ENCODE peak calls at places on chromosomes 3 and 15, in six cellular contexts. A, V, T, G, M and O are unnamed samples.

GRCh38 chr3:149547954-149548728 is 73.6 kb downstream of the TM4SF4 start:
- DNase-seq in T (no peak), V (peak), M (peak), G (peak), A (peak), O (no peak)

GRCh38 chr3:189392969-189393368 is 221.2 kb downstream of the TPRG1 start:
- DNase-seq in V (no peak), A (no peak), M (peak), G (no peak), T (peak), O (no peak)

GRCh38 chr15:34336947-34337556 is 529 bp downstream of the SLC12A6 start:
- DNase-seq in V (no peak), M (no peak), T (peak), A (no peak), G (peak), O (no peak)

GRCh38 chr15:85073556-85074194 is 92.0 kb downstream of the PDE8A start:
- DNase-seq in A (no peak), M (peak), G (no peak), V (no peak), T (no peak), O (no peak)

GRCh38 chr3:66851894-66852613 is 146.1 kb upstream of the KBTBD8 start:
- DNase-seq in T (no peak), V (no peak), A (no peak), M (peak), G (no peak), O (no peak)

GRCh38 chr3:88640581-88640980 is 466.8 kb upstream of the EPHA3 start:
- DNase-seq in T (no peak), M (peak), G (no peak), V (no peak), A (no peak), O (no peak)

GRCh38 chr3:23206371-23206770 is 3.2 kb downstream of the UBE2E2 start:
- DNase-seq in T (no peak), M (no peak), V (no peak), G (no peak), A (no peak), O (no peak)

GRCh38 chr3:14581334-14582072 is 41.4 kb upstream of the GRIP2 start:
- DNase-seq in M (no peak), V (no peak), T (no peak), G (no peak), A (no peak), O (no peak)

GRCh38 chr3:121914081-121914998 is 20.1 kb downstream of the SLC15A2 start:
- DNase-seq in T (no peak), G (peak), A (no peak), M (no peak), V (no peak), O (no peak)

GRCh38 chr15:25177955-25178801 is 223.4 kb downstream of the SNRPN start:
- DNase-seq in T (no peak), V (peak), M (no peak), A (no peak), G (peak), O (no peak)

GRCh38 chr15:31197497-31198414 is 96.2 kb upstream of the TRPM1 start:
- DNase-seq in A (no peak), G (no peak), T (no peak), V (no peak), M (peak), O (no peak)

GRCh38 chr3:59775106-59775505 is 725.3 kb upstream of the CFAP20DC start:
- DNase-seq in M (peak), T (no peak), V (no peak), A (no peak), G (no peak), O (no peak)

GRCh38 chr3:141183606-141184005 is 48.0 kb upstream of the PXYLP1 start:
- DNase-seq in A (no peak), G (no peak), V (no peak), M (no peak), T (no peak), O (no peak)

GRCh38 chr3:5231536-5231935 is 44.0 kb downstream of the EDEM1 start:
- DNase-seq in M (no peak), V (no peak), T (no peak), A (no peak), G (no peak), O (no peak)

GRCh38 chr3:49675912-49676311 is 1.8 kb downstream of the APEH start:
- DNase-seq in G (peak), T (no peak), A (no peak), V (no peak), M (no peak), O (no peak)

GRCh38 chr15:39747326-39747725 is 35.3 kb downstream of the FSIP1 start:
- DNase-seq in G (no peak), A (no peak), T (no peak), V (no peak), M (peak), O (no peak)

GRCh38 chr15:68258684-68259083 is 18.9 kb upstream of the FEM1B start:
- DNase-seq in G (peak), A (peak), T (no peak), M (no peak), V (no peak), O (no peak)

GRCh38 chr3:11671648-11672100 is 28.0 kb upstream of the VGLL4 start:
- DNase-seq in G (no peak), A (no peak), T (peak), V (no peak), M (peak), O (no peak)

GRCh38 chr3:46276497-46277099 is 34.3 kb downstream of the CCR3 start:
- DNase-seq in M (no peak), V (no peak), G (peak), A (no peak), T (peak), O (no peak)

GRCh38 chr3:160929595-160929994 is 173.6 kb downstream of the PPM1L start:
- DNase-seq in G (peak), V (no peak), T (no peak), M (peak), A (peak), O (peak)

GRCh38 chr3:47337656-47338055 is 43.2 kb upstream of the PTPN23 start:
- DNase-seq in M (no peak), T (no peak), A (no peak), G (no peak), V (no peak), O (no peak)

GRCh38 chr15:90059208-90059985 is 42.9 kb downstream of the IDH2 start:
- DNase-seq in M (no peak), V (peak), T (peak), A (peak), G (peak), O (peak)

GRCh38 chr15:50996641-50997040 is 88.2 kb downstream of the AP4E1 start:
- DNase-seq in M (peak), T (no peak), A (no peak), V (no peak), G (no peak), O (no peak)

GRCh38 chr15:55170361-55170760 is 26.4 kb downstream of the RSL24D1 start:
- DNase-seq in V (no peak), T (no peak), A (no peak), M (no peak), G (no peak), O (no peak)

GRCh38 chr15:69086427-69087205 is 72.1 kb downstream of the NOX5 start:
- DNase-seq in M (no peak), V (no peak), T (no peak), A (no peak), G (no peak), O (no peak)

GRCh38 chr3:172285844-172286243 is 162.4 kb downstream of the GHSR start:
- DNase-seq in M (peak), A (no peak), G (no peak), V (no peak), T (no peak), O (no peak)

GRCh38 chr3:63609834-63610233 is 42.6 kb upstream of the SNTN start:
- DNase-seq in T (no peak), G (no peak), A (no peak), M (no peak), V (no peak), O (no peak)

GRCh38 chr15:40873625-40874561 is at the start of gene RHOV:
- DNase-seq in A (no peak), M (peak), G (peak), T (peak), V (peak), O (peak)

GRCh38 chr15:43969802-43970375 is 143.1 kb downstream of the WDR76 start:
- DNase-seq in T (no peak), A (no peak), V (no peak), M (no peak), G (no peak), O (no peak)

GRCh38 chr15:100808691-100809090 is 70.9 kb upstream of the ALDH1A3 start:
- DNase-seq in G (no peak), A (no peak), M (no peak), T (no peak), V (no peak), O (no peak)

GRCh38 chr3:186318135-186318534 is 43.9 kb downstream of the DGKG start:
- DNase-seq in G (no peak), T (no peak), M (peak), V (no peak), A (no peak), O (no peak)

GRCh38 chr3:149576071-149576564 is 81.7 kb downstream of the WWTR1 start:
- DNase-seq in V (no peak), A (no peak), T (peak), G (no peak), M (peak), O (no peak)

GRCh38 chr3:56193531-56193930 is 274.7 kb downstream of the ERC2 start:
- DNase-seq in A (no peak), G (no peak), V (no peak), T (no peak), M (no peak), O (no peak)

GRCh38 chr15:65824031-65824743 is 32.1 kb upstream of the DENND4A start:
- DNase-seq in V (no peak), M (peak), A (no peak), T (peak), G (no peak), O (no peak)

GRCh38 chr3:173977747-173978146 is 580.2 kb downstream of the NLGN1 start:
- DNase-seq in M (peak), G (no peak), V (no peak), A (no peak), T (no peak), O (no peak)

GRCh38 chr3:58528629-58529028 is 8.4 kb downstream of the ACOX2 start:
- DNase-seq in T (no peak), A (no peak), V (peak), G (peak), M (peak), O (no peak)

GRCh38 chr3:169171739-169172138 is 491.8 kb downstream of the MECOM start:
- DNase-seq in T (no peak), M (no peak), V (no peak), A (no peak), G (no peak), O (no peak)

GRCh38 chr3:125644036-125645025 is 49.0 kb upstream of the OSBPL11 start:
- DNase-seq in V (no peak), G (peak), A (peak), M (no peak), T (peak), O (peak)

GRCh38 chr3:125641901-125642300 is 46.6 kb upstream of the OSBPL11 start:
- DNase-seq in A (no peak), V (no peak), M (no peak), T (no peak), G (no peak), O (no peak)

GRCh38 chr3:125647318-125648014 is 52.2 kb upstream of the OSBPL11 start:
- DNase-seq in M (no peak), V (peak), T (peak), A (no peak), G (no peak), O (no peak)

GRCh38 chr3:125645613-125646012 is 50.3 kb upstream of the OSBPL11 start:
- DNase-seq in G (no peak), V (no peak), M (no peak), A (no peak), T (no peak), O (no peak)

DNA sequence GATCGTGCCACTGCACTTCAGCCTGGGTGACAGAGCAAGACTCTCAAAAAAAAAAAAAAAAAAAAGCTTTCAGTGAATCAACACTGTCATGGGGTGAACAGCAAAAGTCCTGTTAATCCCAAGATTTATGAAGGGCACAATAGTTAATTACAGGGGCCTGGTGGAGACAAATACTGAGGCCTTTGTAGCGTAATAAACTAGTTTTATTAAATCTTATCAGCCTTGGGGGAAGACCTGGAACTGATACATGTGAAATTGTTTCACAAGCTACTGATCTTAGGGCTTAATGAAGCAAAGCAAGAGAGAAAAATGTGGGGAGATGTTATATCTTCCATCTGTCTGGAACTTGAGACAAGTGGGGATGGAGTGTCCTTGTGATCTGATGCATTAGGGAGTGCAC is 47.8 kb upstream of the OSBPL11 start:
- DNase-seq in A (no peak), V (no peak), M (no peak), T (no peak), G (no peak), O (no peak)
- H3K27ac ChIP-seq in A (no peak), V (no peak), M (no peak), T (no peak), G (no peak), O (no peak)

DNA sequence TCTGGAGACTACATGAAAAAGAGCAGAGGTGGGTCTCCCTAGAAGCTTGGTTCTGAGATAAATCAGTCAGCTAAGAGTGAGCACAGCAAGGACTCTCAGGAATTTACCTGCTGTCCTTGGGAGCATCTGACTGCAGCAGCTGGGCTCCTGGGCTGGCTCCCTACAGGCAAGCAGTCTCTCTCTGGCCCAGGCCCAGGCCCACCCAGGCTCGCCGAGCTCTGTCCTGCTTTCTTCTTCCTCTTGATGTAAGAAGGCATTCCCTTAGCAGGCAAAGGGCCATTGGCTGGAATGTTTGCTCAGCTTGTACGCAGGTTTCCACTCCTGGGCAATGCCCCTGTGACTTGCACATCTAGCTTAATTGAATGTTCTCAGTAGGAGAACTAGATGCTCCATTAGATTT is 4.3 kb upstream of the RBP2 start:
- DNase-seq in V (no peak), M (no peak), T (no peak), G (no peak), A (no peak), O (no peak)
- H3K27ac ChIP-seq in V (no peak), M (no peak), T (no peak), G (no peak), A (no peak), O (no peak)

DNA sequence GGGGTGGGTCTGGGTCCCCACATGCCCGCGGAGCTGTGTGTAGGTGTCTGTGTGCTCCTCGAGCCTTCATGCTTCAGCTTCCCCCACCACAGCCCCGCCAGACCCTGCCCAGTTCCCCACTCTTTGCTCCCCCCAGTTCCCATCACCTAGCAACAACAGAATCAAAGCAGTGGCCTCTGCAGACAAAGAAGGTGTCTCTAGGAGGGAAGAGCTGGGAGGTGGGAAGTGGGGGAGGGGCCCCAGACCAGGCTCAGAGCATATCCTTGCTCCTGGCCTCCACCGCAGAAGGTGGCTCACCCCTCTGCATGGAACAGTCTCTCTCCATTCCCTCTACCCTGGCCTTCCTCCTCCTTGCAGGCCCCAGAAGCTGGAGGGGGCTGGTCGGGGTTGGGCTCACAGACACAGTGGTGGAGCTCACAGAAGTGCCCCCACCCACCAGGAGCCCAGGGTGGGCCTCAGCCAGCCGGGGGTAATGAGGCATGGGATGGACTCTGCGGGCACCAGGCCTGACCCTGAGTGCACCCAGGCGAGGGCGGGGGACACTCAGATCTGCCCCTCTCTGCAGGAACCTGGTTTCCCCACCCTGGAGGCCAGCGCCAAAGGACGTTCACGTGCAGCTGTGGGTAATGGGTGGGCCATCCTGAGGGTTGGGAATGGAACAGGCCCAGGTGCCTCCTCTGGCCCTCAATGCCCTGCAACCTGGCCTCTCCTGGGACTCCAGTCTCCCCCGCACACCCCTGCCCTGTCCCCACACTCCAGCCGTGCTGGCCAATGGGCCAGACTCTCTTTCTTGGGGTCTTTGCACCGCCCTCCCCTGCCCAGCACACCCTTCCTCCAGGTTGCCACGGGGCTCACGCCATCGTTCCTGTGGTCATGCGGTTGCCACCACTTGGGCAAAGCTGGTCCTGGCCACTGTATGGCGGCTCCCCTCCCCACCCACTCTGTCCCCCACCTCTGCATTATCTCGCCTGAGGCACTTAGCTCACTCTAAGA is 53.4 kb downstream of the TPRA1 start:
- DNase-seq in G (no peak), M (no peak), A (peak), T (no peak), V (no peak), O (no peak)
- H3K27ac ChIP-seq in G (no peak), M (no peak), A (no peak), T (no peak), V (no peak), O (no peak)

GRCh38 chr3:113274959-113275556 is 63.7 kb downstream of the BOC start:
- DNase-seq in G (no peak), V (no peak), T (no peak), A (no peak), M (no peak), O (no peak)

GRCh38 chr3:113277414-113277813 is 66.1 kb downstream of the BOC start:
- DNase-seq in V (no peak), G (no peak), M (no peak), A (no peak), T (no peak), O (no peak)

GRCh38 chr3:113275876-113276580 is 64.7 kb downstream of the BOC start:
- DNase-seq in T (no peak), V (peak), G (peak), M (peak), A (peak), O (peak)

GRCh38 chr3:113277886-113278598 is 66.7 kb downstream of the BOC start:
- DNase-seq in M (no peak), G (no peak), A (no peak), V (no peak), T (no peak), O (no peak)

DNA sequence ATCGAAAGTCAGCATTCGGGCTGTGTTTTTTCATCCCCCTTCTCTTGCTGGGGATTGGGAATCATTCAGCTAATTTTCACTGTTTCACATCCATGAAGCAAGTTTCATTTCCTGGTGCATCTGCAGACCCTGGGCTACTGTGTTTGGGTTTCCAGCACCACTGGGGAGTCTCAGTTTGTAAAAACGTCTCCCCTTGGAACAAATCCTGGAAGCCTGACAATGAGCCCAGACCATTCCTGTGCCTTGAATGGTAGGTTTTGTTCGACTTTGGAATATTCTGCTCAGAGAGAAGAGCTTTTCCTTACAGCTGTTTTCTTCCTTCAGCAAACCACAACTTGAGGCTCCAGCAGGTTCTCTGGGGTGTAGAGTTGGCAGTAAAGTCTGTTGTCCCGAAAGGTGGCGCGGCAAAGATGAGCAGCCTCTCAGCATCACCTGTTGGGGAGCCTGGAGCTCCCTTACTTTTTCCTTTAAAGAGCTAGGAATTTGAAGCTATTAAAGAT is 65.3 kb downstream of the BOC start:
- DNase-seq in M (no peak), V (no peak), T (no peak), A (no peak), G (no peak), O (no peak)
- H3K27ac ChIP-seq in M (no peak), V (peak), T (peak), A (peak), G (peak), O (peak)

GRCh38 chr15:48177383-48177874 is 666 bp downstream of the MYEF2 start:
- DNase-seq in V (no peak), G (no peak), M (peak), A (no peak), T (peak), O (no peak)
- H3K27ac ChIP-seq in V (peak), G (no peak), M (peak), A (peak), T (peak), O (peak)

DNA sequence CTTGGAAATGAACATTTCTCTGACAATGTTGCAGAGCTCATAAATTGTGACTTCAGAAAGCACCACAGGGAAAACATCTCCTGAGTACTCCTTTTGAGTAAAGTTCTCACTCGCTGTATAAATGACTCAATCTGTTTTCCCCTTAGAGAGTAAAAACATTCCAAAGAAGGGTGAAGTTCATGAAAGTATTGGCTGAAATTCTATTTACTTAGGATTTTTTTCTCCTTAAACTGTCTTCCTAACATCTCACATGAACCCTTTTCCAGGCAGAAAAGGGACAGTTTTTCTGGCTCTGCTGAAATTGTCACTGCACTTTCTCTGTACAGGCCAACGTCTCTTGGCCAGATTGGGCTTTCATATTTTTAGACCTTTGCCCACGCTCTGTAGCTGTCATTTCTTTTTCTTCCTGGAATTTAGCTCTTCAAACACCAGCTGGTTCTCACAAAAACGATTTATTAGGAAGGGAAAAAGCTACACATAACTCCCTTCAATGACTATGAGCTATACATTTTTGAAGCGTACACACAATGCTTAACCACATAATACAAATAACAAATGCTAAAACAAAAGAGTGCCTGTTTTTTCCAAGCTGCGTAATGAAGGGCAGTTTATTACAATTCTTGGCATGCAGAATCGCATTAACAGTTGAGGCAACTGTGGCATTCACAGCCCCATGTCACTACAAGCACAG is 216.1 kb downstream of the ATP8B4 start:
- DNase-seq in V (no peak), A (no peak), G (no peak), M (peak), T (no peak), O (peak)
- H3K27ac ChIP-seq in V (peak), A (peak), G (peak), M (peak), T (peak), O (peak)

GRCh38 chr3:9780451-9780797 is 10.7 kb upstream of the CAMK1 start:
- DNase-seq in A (no peak), M (no peak), T (no peak), G (peak), V (no peak), O (no peak)
- H3K27ac ChIP-seq in A (no peak), M (no peak), T (peak), G (no peak), V (no peak), O (peak)